ENCODE peak calls at places on chromosomes 13 and 19, in ten cellular contexts. One of them, this sample, is unnamed.

GRCh38 chr19:9431475-9431874 is 3.9 kb downstream of the ZNF266 start:
- DNase-seq in cerebellar nuclear complex: no peak
- DNase-seq in AG08396: peak; percentile 57
- DNase-seq in mucosa of descending colon: peak; percentile 55
- DNase-seq in CD8-positive, alpha-beta T cell: peak; percentile 9
- DNase-seq in brain microvascular endothelial cell: peak; percentile 50
- DNase-seq in germinal center: peak; percentile 53
- DNase-seq in D341Med: peak; percentile 75
- DNase-seq in activated T-helper 1 cell treated with Interleukin-2 at 50 U/mL for 16 hours: no peak
- DNase-seq in stimulated activated CD4-positive, alpha-beta T cell treated with anti-CD3 and anti-CD28 coated beads, Interleukin-1b, Interleukin-23, amount 100 ng/mL, for 24 hours: peak; percentile 29
- DNase-seq in this sample: no peak

GRCh38 chr13:24459234-24459633 is 53.3 kb downstream of the PARP4 start:
- DNase-seq in cerebellar nuclear complex: no peak
- DNase-seq in AG08396: peak; percentile 65
- DNase-seq in mucosa of descending colon: no peak
- DNase-seq in CD8-positive, alpha-beta T cell: no peak
- DNase-seq in brain microvascular endothelial cell: peak; percentile 48
- DNase-seq in germinal center: no peak
- DNase-seq in D341Med: no peak
- DNase-seq in activated T-helper 1 cell treated with Interleukin-2 at 50 U/mL for 16 hours: no peak
- DNase-seq in stimulated activated CD4-positive, alpha-beta T cell treated with anti-CD3 and anti-CD28 coated beads, Interleukin-1b, Interleukin-23, amount 100 ng/mL, for 24 hours: no peak
- DNase-seq in this sample: no peak

GRCh38 chr13:105634059-105634458 is 901.4 kb downstream of the EFNB2 start:
- DNase-seq in cerebellar nuclear complex: no peak
- DNase-seq in AG08396: no peak
- DNase-seq in mucosa of descending colon: no peak
- DNase-seq in CD8-positive, alpha-beta T cell: no peak
- DNase-seq in brain microvascular endothelial cell: peak; percentile 21
- DNase-seq in germinal center: no peak
- DNase-seq in D341Med: no peak
- DNase-seq in activated T-helper 1 cell treated with Interleukin-2 at 50 U/mL for 16 hours: no peak
- DNase-seq in stimulated activated CD4-positive, alpha-beta T cell treated with anti-CD3 and anti-CD28 coated beads, Interleukin-1b, Interleukin-23, amount 100 ng/mL, for 24 hours: no peak
- DNase-seq in this sample: no peak

GRCh38 chr19:48842744-48843162 is 6.5 kb upstream of the HSD17B14 start:
- DNase-seq in cerebellar nuclear complex: no peak
- DNase-seq in AG08396: peak; percentile 51
- DNase-seq in mucosa of descending colon: peak; percentile 75
- DNase-seq in CD8-positive, alpha-beta T cell: peak; percentile 62
- DNase-seq in brain microvascular endothelial cell: peak; percentile 34
- DNase-seq in germinal center: peak; percentile 53
- DNase-seq in D341Med: peak; percentile 63
- DNase-seq in activated T-helper 1 cell treated with Interleukin-2 at 50 U/mL for 16 hours: no peak
- DNase-seq in stimulated activated CD4-positive, alpha-beta T cell treated with anti-CD3 and anti-CD28 coated beads, Interleukin-1b, Interleukin-23, amount 100 ng/mL, for 24 hours: no peak
- DNase-seq in this sample: no peak

GRCh38 chr19:18612772-18613588 is at the start of gene TMEM59L:
- DNase-seq in cerebellar nuclear complex: no peak
- DNase-seq in AG08396: peak; percentile 67
- DNase-seq in mucosa of descending colon: no peak
- DNase-seq in CD8-positive, alpha-beta T cell: peak; percentile 59
- DNase-seq in brain microvascular endothelial cell: no peak
- DNase-seq in germinal center: no peak
- DNase-seq in D341Med: peak; percentile 88
- DNase-seq in activated T-helper 1 cell treated with Interleukin-2 at 50 U/mL for 16 hours: peak; percentile 26
- DNase-seq in stimulated activated CD4-positive, alpha-beta T cell treated with anti-CD3 and anti-CD28 coated beads, Interleukin-1b, Interleukin-23, amount 100 ng/mL, for 24 hours: no peak
- DNase-seq in this sample: no peak

GRCh38 chr19:18650048-18650435 is 13.2 kb downstream of the KLHL26 start:
- DNase-seq in cerebellar nuclear complex: no peak
- DNase-seq in AG08396: peak; percentile 64
- DNase-seq in mucosa of descending colon: peak; percentile 33
- DNase-seq in CD8-positive, alpha-beta T cell: no peak
- DNase-seq in brain microvascular endothelial cell: peak; percentile 59
- DNase-seq in germinal center: no peak
- DNase-seq in D341Med: no peak
- DNase-seq in activated T-helper 1 cell treated with Interleukin-2 at 50 U/mL for 16 hours: no peak
- DNase-seq in stimulated activated CD4-positive, alpha-beta T cell treated with anti-CD3 and anti-CD28 coated beads, Interleukin-1b, Interleukin-23, amount 100 ng/mL, for 24 hours: no peak
- DNase-seq in this sample: no peak

GRCh38 chr19:18869231-18869575 is 26.8 kb downstream of the CERS1 start:
- DNase-seq in cerebellar nuclear complex: no peak
- DNase-seq in AG08396: no peak
- DNase-seq in mucosa of descending colon: no peak
- DNase-seq in CD8-positive, alpha-beta T cell: no peak
- DNase-seq in brain microvascular endothelial cell: no peak
- DNase-seq in germinal center: no peak
- DNase-seq in D341Med: no peak
- DNase-seq in activated T-helper 1 cell treated with Interleukin-2 at 50 U/mL for 16 hours: no peak
- DNase-seq in stimulated activated CD4-positive, alpha-beta T cell treated with anti-CD3 and anti-CD28 coated beads, Interleukin-1b, Interleukin-23, amount 100 ng/mL, for 24 hours: no peak
- DNase-seq in this sample: no peak

GRCh38 chr13:23992722-23993438 is 95.6 kb upstream of the C1QTNF9B start:
- DNase-seq in cerebellar nuclear complex: no peak
- DNase-seq in AG08396: no peak
- DNase-seq in mucosa of descending colon: no peak
- DNase-seq in CD8-positive, alpha-beta T cell: no peak
- DNase-seq in brain microvascular endothelial cell: no peak
- DNase-seq in germinal center: no peak
- DNase-seq in D341Med: no peak
- DNase-seq in activated T-helper 1 cell treated with Interleukin-2 at 50 U/mL for 16 hours: no peak
- DNase-seq in stimulated activated CD4-positive, alpha-beta T cell treated with anti-CD3 and anti-CD28 coated beads, Interleukin-1b, Interleukin-23, amount 100 ng/mL, for 24 hours: no peak
- DNase-seq in this sample: no peak

GRCh38 chr13:102131246-102131645 is 270.6 kb downstream of the FGF14 start:
- DNase-seq in cerebellar nuclear complex: no peak
- DNase-seq in AG08396: no peak
- DNase-seq in mucosa of descending colon: no peak
- DNase-seq in CD8-positive, alpha-beta T cell: no peak
- DNase-seq in brain microvascular endothelial cell: no peak
- DNase-seq in germinal center: no peak
- DNase-seq in D341Med: no peak
- DNase-seq in activated T-helper 1 cell treated with Interleukin-2 at 50 U/mL for 16 hours: no peak
- DNase-seq in stimulated activated CD4-positive, alpha-beta T cell treated with anti-CD3 and anti-CD28 coated beads, Interleukin-1b, Interleukin-23, amount 100 ng/mL, for 24 hours: no peak
- DNase-seq in this sample: no peak

GRCh38 chr19:2116507-2116906 is 19.8 kb downstream of the IZUMO4 start:
- DNase-seq in cerebellar nuclear complex: no peak
- DNase-seq in AG08396: no peak
- DNase-seq in mucosa of descending colon: no peak
- DNase-seq in CD8-positive, alpha-beta T cell: no peak
- DNase-seq in brain microvascular endothelial cell: no peak
- DNase-seq in germinal center: no peak
- DNase-seq in D341Med: no peak
- DNase-seq in activated T-helper 1 cell treated with Interleukin-2 at 50 U/mL for 16 hours: no peak
- DNase-seq in stimulated activated CD4-positive, alpha-beta T cell treated with anti-CD3 and anti-CD28 coated beads, Interleukin-1b, Interleukin-23, amount 100 ng/mL, for 24 hours: no peak
- DNase-seq in this sample: no peak

GRCh38 chr19:46296722-46297431 is at the start of gene HIF3A:
- DNase-seq in cerebellar nuclear complex: no peak
- DNase-seq in AG08396: peak; percentile 43
- DNase-seq in mucosa of descending colon: peak; percentile 77
- DNase-seq in CD8-positive, alpha-beta T cell: no peak
- DNase-seq in brain microvascular endothelial cell: no peak
- DNase-seq in germinal center: no peak
- DNase-seq in D341Med: no peak
- DNase-seq in activated T-helper 1 cell treated with Interleukin-2 at 50 U/mL for 16 hours: no peak
- DNase-seq in stimulated activated CD4-positive, alpha-beta T cell treated with anti-CD3 and anti-CD28 coated beads, Interleukin-1b, Interleukin-23, amount 100 ng/mL, for 24 hours: no peak
- DNase-seq in this sample: no peak

GRCh38 chr19:46878613-46879375 is 18.0 kb downstream of the ARHGAP35 start:
- DNase-seq in cerebellar nuclear complex: no peak
- DNase-seq in AG08396: no peak
- DNase-seq in mucosa of descending colon: no peak
- DNase-seq in CD8-positive, alpha-beta T cell: no peak
- DNase-seq in brain microvascular endothelial cell: peak; percentile 91
- DNase-seq in germinal center: no peak
- DNase-seq in D341Med: no peak
- DNase-seq in activated T-helper 1 cell treated with Interleukin-2 at 50 U/mL for 16 hours: no peak
- DNase-seq in stimulated activated CD4-positive, alpha-beta T cell treated with anti-CD3 and anti-CD28 coated beads, Interleukin-1b, Interleukin-23, amount 100 ng/mL, for 24 hours: no peak
- DNase-seq in this sample: no peak

GRCh38 chr19:51754770-51755169 is 3.1 kb upstream of the FPR1 start:
- DNase-seq in cerebellar nuclear complex: no peak
- DNase-seq in AG08396: no peak
- DNase-seq in mucosa of descending colon: no peak
- DNase-seq in CD8-positive, alpha-beta T cell: no peak
- DNase-seq in brain microvascular endothelial cell: no peak
- DNase-seq in germinal center: no peak
- DNase-seq in D341Med: no peak
- DNase-seq in activated T-helper 1 cell treated with Interleukin-2 at 50 U/mL for 16 hours: no peak
- DNase-seq in stimulated activated CD4-positive, alpha-beta T cell treated with anti-CD3 and anti-CD28 coated beads, Interleukin-1b, Interleukin-23, amount 100 ng/mL, for 24 hours: no peak
- DNase-seq in this sample: no peak

GRCh38 chr19:13215572-13216380 is 65.6 kb downstream of the IER2 start:
- DNase-seq in cerebellar nuclear complex: no peak
- DNase-seq in AG08396: no peak
- DNase-seq in mucosa of descending colon: no peak
- DNase-seq in CD8-positive, alpha-beta T cell: no peak
- DNase-seq in brain microvascular endothelial cell: no peak
- DNase-seq in germinal center: no peak
- DNase-seq in D341Med: no peak
- DNase-seq in activated T-helper 1 cell treated with Interleukin-2 at 50 U/mL for 16 hours: peak; percentile 20
- DNase-seq in stimulated activated CD4-positive, alpha-beta T cell treated with anti-CD3 and anti-CD28 coated beads, Interleukin-1b, Interleukin-23, amount 100 ng/mL, for 24 hours: no peak
- DNase-seq in this sample: no peak

GRCh38 chr19:15456441-15456840 is 6.7 kb upstream of the WIZ start:
- DNase-seq in cerebellar nuclear complex: no peak
- DNase-seq in AG08396: no peak
- DNase-seq in mucosa of descending colon: no peak
- DNase-seq in CD8-positive, alpha-beta T cell: no peak
- DNase-seq in brain microvascular endothelial cell: no peak
- DNase-seq in germinal center: no peak
- DNase-seq in D341Med: no peak
- DNase-seq in activated T-helper 1 cell treated with Interleukin-2 at 50 U/mL for 16 hours: no peak
- DNase-seq in stimulated activated CD4-positive, alpha-beta T cell treated with anti-CD3 and anti-CD28 coated beads, Interleukin-1b, Interleukin-23, amount 100 ng/mL, for 24 hours: no peak
- DNase-seq in this sample: no peak

GRCh38 chr19:29245221-29245620 is 32.3 kb upstream of the UQCRFS1 start:
- DNase-seq in cerebellar nuclear complex: no peak
- DNase-seq in AG08396: no peak
- DNase-seq in mucosa of descending colon: no peak
- DNase-seq in CD8-positive, alpha-beta T cell: no peak
- DNase-seq in brain microvascular endothelial cell: no peak
- DNase-seq in germinal center: no peak
- DNase-seq in D341Med: no peak
- DNase-seq in activated T-helper 1 cell treated with Interleukin-2 at 50 U/mL for 16 hours: no peak
- DNase-seq in stimulated activated CD4-positive, alpha-beta T cell treated with anti-CD3 and anti-CD28 coated beads, Interleukin-1b, Interleukin-23, amount 100 ng/mL, for 24 hours: no peak
- DNase-seq in this sample: no peak

GRCh38 chr13:38577048-38577447 is 109.8 kb upstream of the FREM2 start:
- DNase-seq in cerebellar nuclear complex: no peak
- DNase-seq in AG08396: no peak
- DNase-seq in mucosa of descending colon: no peak
- DNase-seq in CD8-positive, alpha-beta T cell: no peak
- DNase-seq in brain microvascular endothelial cell: peak; percentile 3
- DNase-seq in germinal center: no peak
- DNase-seq in D341Med: no peak
- DNase-seq in activated T-helper 1 cell treated with Interleukin-2 at 50 U/mL for 16 hours: no peak
- DNase-seq in stimulated activated CD4-positive, alpha-beta T cell treated with anti-CD3 and anti-CD28 coated beads, Interleukin-1b, Interleukin-23, amount 100 ng/mL, for 24 hours: no peak
- DNase-seq in this sample: no peak

GRCh38 chr13:72970956-72971355 is 87.8 kb upstream of the KLF5 start:
- DNase-seq in cerebellar nuclear complex: no peak
- DNase-seq in AG08396: no peak
- DNase-seq in mucosa of descending colon: no peak
- DNase-seq in CD8-positive, alpha-beta T cell: no peak
- DNase-seq in brain microvascular endothelial cell: peak; percentile 59
- DNase-seq in germinal center: no peak
- DNase-seq in D341Med: no peak
- DNase-seq in activated T-helper 1 cell treated with Interleukin-2 at 50 U/mL for 16 hours: no peak
- DNase-seq in stimulated activated CD4-positive, alpha-beta T cell treated with anti-CD3 and anti-CD28 coated beads, Interleukin-1b, Interleukin-23, amount 100 ng/mL, for 24 hours: no peak
- DNase-seq in this sample: no peak

GRCh38 chr13:111955412-111955769 is 111.6 kb upstream of the SOX1 start:
- DNase-seq in cerebellar nuclear complex: no peak
- DNase-seq in AG08396: no peak
- DNase-seq in mucosa of descending colon: no peak
- DNase-seq in CD8-positive, alpha-beta T cell: no peak
- DNase-seq in brain microvascular endothelial cell: no peak
- DNase-seq in germinal center: no peak
- DNase-seq in D341Med: no peak
- DNase-seq in activated T-helper 1 cell treated with Interleukin-2 at 50 U/mL for 16 hours: no peak
- DNase-seq in stimulated activated CD4-positive, alpha-beta T cell treated with anti-CD3 and anti-CD28 coated beads, Interleukin-1b, Interleukin-23, amount 100 ng/mL, for 24 hours: no peak
- DNase-seq in this sample: no peak

GRCh38 chr19:16660763-16661479 is at the start of gene TMEM38A:
- DNase-seq in cerebellar nuclear complex: no peak
- DNase-seq in AG08396: peak; percentile 58
- DNase-seq in mucosa of descending colon: peak; percentile 55
- DNase-seq in CD8-positive, alpha-beta T cell: peak; percentile 39
- DNase-seq in brain microvascular endothelial cell: no peak
- DNase-seq in germinal center: peak; percentile 67
- DNase-seq in D341Med: peak; percentile 86
- DNase-seq in activated T-helper 1 cell treated with Interleukin-2 at 50 U/mL for 16 hours: peak; percentile 27
- DNase-seq in stimulated activated CD4-positive, alpha-beta T cell treated with anti-CD3 and anti-CD28 coated beads, Interleukin-1b, Interleukin-23, amount 100 ng/mL, for 24 hours: peak; percentile 13
- DNase-seq in this sample: no peak

GRCh38 chr13:31951215-31951678 is 80.3 kb upstream of the FRY start:
- DNase-seq in cerebellar nuclear complex: no peak
- DNase-seq in AG08396: no peak
- DNase-seq in mucosa of descending colon: peak; percentile 50
- DNase-seq in CD8-positive, alpha-beta T cell: no peak
- DNase-seq in brain microvascular endothelial cell: no peak
- DNase-seq in germinal center: no peak
- DNase-seq in D341Med: no peak
- DNase-seq in activated T-helper 1 cell treated with Interleukin-2 at 50 U/mL for 16 hours: no peak
- DNase-seq in stimulated activated CD4-positive, alpha-beta T cell treated with anti-CD3 and anti-CD28 coated beads, Interleukin-1b, Interleukin-23, amount 100 ng/mL, for 24 hours: no peak
- DNase-seq in this sample: no peak

GRCh38 chr19:17303167-17303939 is at the start of gene ABHD8:
- DNase-seq in cerebellar nuclear complex: peak; percentile 60
- DNase-seq in AG08396: peak; percentile 98
- DNase-seq in mucosa of descending colon: peak; percentile 95
- DNase-seq in CD8-positive, alpha-beta T cell: peak; percentile 94
- DNase-seq in brain microvascular endothelial cell: peak; percentile 89
- DNase-seq in germinal center: peak; percentile 94
- DNase-seq in D341Med: peak; percentile 96
- DNase-seq in activated T-helper 1 cell treated with Interleukin-2 at 50 U/mL for 16 hours: peak; percentile 86
- DNase-seq in stimulated activated CD4-positive, alpha-beta T cell treated with anti-CD3 and anti-CD28 coated beads, Interleukin-1b, Interleukin-23, amount 100 ng/mL, for 24 hours: peak; percentile 90
- DNase-seq in this sample: peak; percentile 87

GRCh38 chr13:27969073-27969865 is at the start of gene CDX2:
- DNase-seq in cerebellar nuclear complex: no peak
- DNase-seq in AG08396: no peak
- DNase-seq in mucosa of descending colon: peak; percentile 93
- DNase-seq in CD8-positive, alpha-beta T cell: no peak
- DNase-seq in brain microvascular endothelial cell: no peak
- DNase-seq in germinal center: no peak
- DNase-seq in D341Med: no peak
- DNase-seq in activated T-helper 1 cell treated with Interleukin-2 at 50 U/mL for 16 hours: no peak
- DNase-seq in stimulated activated CD4-positive, alpha-beta T cell treated with anti-CD3 and anti-CD28 coated beads, Interleukin-1b, Interleukin-23, amount 100 ng/mL, for 24 hours: no peak
- DNase-seq in this sample: no peak

GRCh38 chr13:36355632-36356031 is 9.4 kb upstream of the SPART start:
- DNase-seq in cerebellar nuclear complex: no peak
- DNase-seq in AG08396: no peak
- DNase-seq in mucosa of descending colon: no peak
- DNase-seq in CD8-positive, alpha-beta T cell: no peak
- DNase-seq in brain microvascular endothelial cell: no peak
- DNase-seq in germinal center: no peak
- DNase-seq in D341Med: no peak
- DNase-seq in activated T-helper 1 cell treated with Interleukin-2 at 50 U/mL for 16 hours: no peak
- DNase-seq in stimulated activated CD4-positive, alpha-beta T cell treated with anti-CD3 and anti-CD28 coated beads, Interleukin-1b, Interleukin-23, amount 100 ng/mL, for 24 hours: no peak
- DNase-seq in this sample: no peak

GRCh38 chr13:111937763-111938375 is 129.1 kb upstream of the SOX1 start:
- DNase-seq in cerebellar nuclear complex: no peak
- DNase-seq in AG08396: no peak
- DNase-seq in mucosa of descending colon: no peak
- DNase-seq in CD8-positive, alpha-beta T cell: no peak
- DNase-seq in brain microvascular endothelial cell: no peak
- DNase-seq in germinal center: no peak
- DNase-seq in D341Med: no peak
- DNase-seq in activated T-helper 1 cell treated with Interleukin-2 at 50 U/mL for 16 hours: no peak
- DNase-seq in stimulated activated CD4-positive, alpha-beta T cell treated with anti-CD3 and anti-CD28 coated beads, Interleukin-1b, Interleukin-23, amount 100 ng/mL, for 24 hours: no peak
- DNase-seq in this sample: no peak

GRCh38 chr13:113062691-113063090 is 42.9 kb upstream of the F7 start:
- DNase-seq in cerebellar nuclear complex: no peak
- DNase-seq in AG08396: no peak
- DNase-seq in mucosa of descending colon: no peak
- DNase-seq in CD8-positive, alpha-beta T cell: no peak
- DNase-seq in brain microvascular endothelial cell: no peak
- DNase-seq in germinal center: no peak
- DNase-seq in D341Med: no peak
- DNase-seq in activated T-helper 1 cell treated with Interleukin-2 at 50 U/mL for 16 hours: no peak
- DNase-seq in stimulated activated CD4-positive, alpha-beta T cell treated with anti-CD3 and anti-CD28 coated beads, Interleukin-1b, Interleukin-23, amount 100 ng/mL, for 24 hours: no peak
- DNase-seq in this sample: no peak

GRCh38 chr19:10747674-10748073 is 29.8 kb downstream of the DNM2 start:
- DNase-seq in cerebellar nuclear complex: no peak
- DNase-seq in AG08396: no peak
- DNase-seq in mucosa of descending colon: peak; percentile 73
- DNase-seq in CD8-positive, alpha-beta T cell: no peak
- DNase-seq in brain microvascular endothelial cell: no peak
- DNase-seq in germinal center: no peak
- DNase-seq in D341Med: no peak
- DNase-seq in activated T-helper 1 cell treated with Interleukin-2 at 50 U/mL for 16 hours: no peak
- DNase-seq in stimulated activated CD4-positive, alpha-beta T cell treated with anti-CD3 and anti-CD28 coated beads, Interleukin-1b, Interleukin-23, amount 100 ng/mL, for 24 hours: no peak
- DNase-seq in this sample: no peak

GRCh38 chr13:75318138-75318833 is 163.7 kb downstream of the TBC1D4 start:
- DNase-seq in cerebellar nuclear complex: no peak
- DNase-seq in AG08396: no peak
- DNase-seq in mucosa of descending colon: no peak
- DNase-seq in CD8-positive, alpha-beta T cell: no peak
- DNase-seq in brain microvascular endothelial cell: no peak
- DNase-seq in germinal center: no peak
- DNase-seq in D341Med: no peak
- DNase-seq in activated T-helper 1 cell treated with Interleukin-2 at 50 U/mL for 16 hours: no peak
- DNase-seq in stimulated activated CD4-positive, alpha-beta T cell treated with anti-CD3 and anti-CD28 coated beads, Interleukin-1b, Interleukin-23, amount 100 ng/mL, for 24 hours: no peak
- DNase-seq in this sample: no peak